ENCODE peak calls at places on chromosomes 12 and 14, in five cellular contexts. One of them, this sample, is unnamed.

GRCh38 chr14:33932526-33933292 is 18.2 kb downstream of the EGLN3 start:
- DNase-seq in T-helper 17 cell: no peak
- DNase-seq in GM12891: no peak
- DNase-seq in left cardiac atrium: no peak
- DNase-seq in brain microvascular endothelial cell: no peak
- DNase-seq in this sample: no peak

GRCh38 chr14:73241481-73242165 is 4.3 kb downstream of the PAPLN start:
- DNase-seq in left cardiac atrium: peak; percentile 23
- DNase-seq in brain microvascular endothelial cell: no peak
- DNase-seq in T-helper 17 cell: no peak
- DNase-seq in GM12891: no peak
- DNase-seq in this sample: no peak

GRCh38 chr14:87097021-87097420 is 896.0 kb downstream of the GALC start:
- DNase-seq in GM12891: no peak
- DNase-seq in T-helper 17 cell: no peak
- DNase-seq in brain microvascular endothelial cell: peak; percentile 0
- DNase-seq in left cardiac atrium: no peak
- DNase-seq in this sample: no peak

GRCh38 chr12:92533280-92533890 is 169.4 kb upstream of the PLEKHG7 start:
- DNase-seq in GM12891: no peak
- DNase-seq in brain microvascular endothelial cell: peak; percentile 55
- DNase-seq in T-helper 17 cell: no peak
- DNase-seq in left cardiac atrium: no peak
- DNase-seq in this sample: no peak

GRCh38 chr12:47777741-47778558 is 4.9 kb downstream of the SLC48A1 start:
- DNase-seq in left cardiac atrium: no peak
- DNase-seq in T-helper 17 cell: no peak
- DNase-seq in brain microvascular endothelial cell: no peak
- DNase-seq in GM12891: no peak
- DNase-seq in this sample: no peak

GRCh38 chr14:58808828-58809227 is 171.1 kb downstream of the DACT1 start:
- DNase-seq in brain microvascular endothelial cell: peak; percentile 39
- DNase-seq in T-helper 17 cell: no peak
- DNase-seq in GM12891: no peak
- DNase-seq in left cardiac atrium: no peak
- DNase-seq in this sample: no peak

GRCh38 chr12:8501720-8502119 is 11.6 kb upstream of the CLEC4D start:
- DNase-seq in GM12891: no peak
- DNase-seq in left cardiac atrium: no peak
- DNase-seq in T-helper 17 cell: no peak
- DNase-seq in brain microvascular endothelial cell: no peak
- DNase-seq in this sample: no peak

GRCh38 chr12:101455685-101456084 is 19.5 kb upstream of the SPIC start:
- DNase-seq in left cardiac atrium: no peak
- DNase-seq in T-helper 17 cell: no peak
- DNase-seq in brain microvascular endothelial cell: no peak
- DNase-seq in GM12891: no peak
- DNase-seq in this sample: no peak

GRCh38 chr14:69316449-69317391 is 56.8 kb downstream of the GALNT16 start:
- DNase-seq in left cardiac atrium: peak; percentile 69
- DNase-seq in T-helper 17 cell: no peak
- DNase-seq in brain microvascular endothelial cell: peak; percentile 93
- DNase-seq in GM12891: no peak
- DNase-seq in this sample: peak; percentile 30

This sample was measured in upper lobe of left lung.